ENCODE peak calls at places on chromosome 20, in seven cellular contexts. W is ELF-1; L is stimulated activated CD4-positive, alpha-beta T cell treated with anti-CD3 and anti-CD28 coated beads, Interleukin-4, amount 100 ng/mL, for 48 hours; Q is C1 segment of cervical spinal cord; Y is amniotic epithelial cell; H is pancreas; A is CMK. K is an unnamed sample.
A peak's percentile ranks its signal among the peaks of the same experiment; 100 is the strongest.

GRCh38 chr20:56627122-56628014 is 1.7 kb upstream of the TFAP2C start:
- DNase-seq in W (peak; percentile 56), L (no peak), Q (no peak), Y (no peak), H (no peak), A (no peak), K (no peak)

GRCh38 chr20:53984781-53985518 is 85.4 kb downstream of the BCAS1 start:
- DNase-seq in W (no peak), L (no peak), Q (no peak), Y (no peak), H (no peak), A (no peak), K (no peak)

GRCh38 chr20:62618622-62619529 is 23.4 kb upstream of the SLCO4A1 start:
- DNase-seq in W (no peak), L (no peak), Q (peak; percentile 18), Y (no peak), H (no peak), A (no peak), K (no peak)

GRCh38 chr20:54131675-54132611 is 41.8 kb downstream of the CYP24A1 start:
- DNase-seq in W (peak; percentile 12), L (no peak), Q (no peak), Y (peak; percentile 51), H (no peak), A (no peak), K (no peak)

GRCh38 chr20:59159091-59159821 is 4.4 kb upstream of the ZNF831 start:
- DNase-seq in W (peak; percentile 36), L (no peak), Q (no peak), Y (no peak), H (no peak), A (no peak), K (no peak)

GRCh38 chr20:34022154-34022842 is 28.6 kb downstream of the RALY start:
- DNase-seq in W (no peak), L (no peak), Q (no peak), Y (peak; percentile 24), H (no peak), A (no peak), K (peak; percentile 58)

GRCh38 chr20:62875419-62876355 is 14.1 kb upstream of the TCFL5 start:
- DNase-seq in W (peak; percentile 94), L (no peak), Q (peak; percentile 66), Y (peak; percentile 87), H (peak; percentile 60), A (no peak), K (no peak)

GRCh38 chr20:24052599-24053275 is 64.2 kb upstream of the GGTLC1 start:
- DNase-seq in W (no peak), L (no peak), Q (no peak), Y (no peak), H (no peak), A (no peak), K (no peak)

GRCh38 chr20:4513720-4514119 is 208.0 kb upstream of the PRND start:
- DNase-seq in W (no peak), L (no peak), Q (no peak), Y (peak; percentile 86), H (no peak), A (no peak), K (no peak)

GRCh38 chr20:31869942-31870702 is at the start of the genes DUSP15 and TTLL9:
- DNase-seq in W (peak; percentile 40), L (no peak), Q (peak; percentile 86), Y (no peak), H (peak; percentile 40), A (no peak), K (no peak)

GRCh38 chr20:13898012-13898612 is 92.3 kb downstream of the SEL1L2 start:
- DNase-seq in W (no peak), L (no peak), Q (no peak), Y (no peak), H (no peak), A (no peak), K (no peak)

GRCh38 chr20:64129146-64129782 is 21.9 kb upstream of the NPBWR2 start:
- DNase-seq in W (no peak), L (no peak), Q (no peak), Y (no peak), H (no peak), A (no peak), K (no peak)

GRCh38 chr20:46820682-46821081 is 74.0 kb upstream of the EYA2 start:
- DNase-seq in W (no peak), L (no peak), Q (no peak), Y (no peak), H (no peak), A (no peak), K (no peak)

GRCh38 chr20:6665621-6666345 is 101.7 kb upstream of the BMP2 start:
- DNase-seq in W (peak; percentile 58), L (no peak), Q (no peak), Y (no peak), H (no peak), A (no peak), K (no peak)

GRCh38 chr20:25987073-25987927 is 290.6 kb upstream of the ZNF337 start:
- DNase-seq in W (peak; percentile 86), L (peak; percentile 45), Q (peak; percentile 54), Y (no peak), H (peak; percentile 50), A (no peak), K (peak; percentile 29)

GRCh38 chr20:52552181-52552872 is 360.7 kb upstream of the ZFP64 start:
- DNase-seq in W (no peak), L (no peak), Q (no peak), Y (peak; percentile 65), H (no peak), A (no peak), K (no peak)

GRCh38 chr20:30811896-30812671 is 445.4 kb upstream of the DEFB115 start:
- DNase-seq in W (peak; percentile 60), L (no peak), Q (peak; percentile 12), Y (peak; percentile 51), H (no peak), A (no peak), K (no peak)

GRCh38 chr20:12575352-12576095 is 433.2 kb upstream of the SPTLC3 start:
- DNase-seq in W (peak; percentile 11), L (no peak), Q (no peak), Y (peak; percentile 45), H (peak; percentile 65), A (no peak), K (no peak)

GRCh38 chr20:63409834-63410435 is 48.8 kb upstream of the CHRNA4 start:
- DNase-seq in W (no peak), L (no peak), Q (no peak), Y (no peak), H (peak; percentile 25), A (no peak), K (no peak)

GRCh38 chr20:57291003-57291402 is 24.6 kb upstream of the BMP7 start:
- DNase-seq in W (no peak), L (no peak), Q (no peak), Y (no peak), H (no peak), A (no peak), K (no peak)

GRCh38 chr20:11810316-11811130 is 107.2 kb upstream of the BTBD3 start:
- DNase-seq in W (no peak), L (no peak), Q (no peak), Y (peak; percentile 76), H (no peak), A (no peak), K (no peak)

GRCh38 chr20:2942439-2942838 is 69.2 kb downstream of the PTPRA start:
- DNase-seq in W (no peak), L (no peak), Q (no peak), Y (peak; percentile 22), H (no peak), A (no peak), K (no peak)

GRCh38 chr20:57080796-57081195 is 185.6 kb downstream of the BMP7 start:
- DNase-seq in W (no peak), L (no peak), Q (no peak), Y (no peak), H (no peak), A (no peak), K (no peak)

GRCh38 chr20:50921055-50921454 is 10.2 kb downstream of the ADNP start:
- DNase-seq in W (no peak), L (no peak), Q (no peak), Y (peak; percentile 33), H (no peak), A (no peak), K (no peak)

GRCh38 chr20:56513807-56514150 is 10.8 kb upstream of the FAM209A start:
- DNase-seq in W (no peak), L (no peak), Q (no peak), Y (no peak), H (no peak), A (no peak), K (no peak)

GRCh38 chr20:36604952-36605308 is 649 bp upstream of the RAB5IF start:
- DNase-seq in W (no peak), L (no peak), Q (peak; percentile 60), Y (no peak), H (peak; percentile 43), A (peak; percentile 59), K (peak; percentile 72)

GRCh38 chr20:35768731-35769664 is 2.8 kb upstream of the PHF20 start:
- DNase-seq in W (peak; percentile 93), L (peak; percentile 48), Q (peak; percentile 87), Y (peak; percentile 98), H (peak; percentile 88), A (peak; percentile 66), K (no peak)

GRCh38 chr20:51131806-51132205 is 108.9 kb upstream of the KCNG1 start:
- DNase-seq in W (no peak), L (no peak), Q (no peak), Y (no peak), H (no peak), A (no peak), K (no peak)

GRCh38 chr20:50491926-50492634 is 18.1 kb upstream of the PTPN1 start:
- DNase-seq in W (no peak), L (no peak), Q (no peak), Y (peak; percentile 94), H (no peak), A (no peak), K (no peak)

GRCh38 chr20:63235399-63235983 is at the start of gene BIRC7:
- DNase-seq in W (peak; percentile 32), L (no peak), Q (no peak), Y (peak; percentile 14), H (no peak), A (no peak), K (no peak)

GRCh38 chr20:37567331-37567665 is 39.6 kb upstream of the BLCAP start:
- DNase-seq in W (no peak), L (no peak), Q (no peak), Y (no peak), H (no peak), A (no peak), K (no peak)

GRCh38 chr20:63594043-63594561 is 20.1 kb upstream of the HELZ2 start:
- DNase-seq in W (no peak), L (no peak), Q (no peak), Y (no peak), H (no peak), A (no peak), K (no peak)

GRCh38 chr20:43442310-43442880 is 15.3 kb upstream of the SRSF6 start:
- DNase-seq in W (peak; percentile 70), L (no peak), Q (no peak), Y (no peak), H (no peak), A (no peak), K (no peak)

GRCh38 chr20:36367907-36368306 is 61.8 kb downstream of the DLGAP4 start:
- DNase-seq in W (no peak), L (no peak), Q (no peak), Y (no peak), H (no peak), A (no peak), K (no peak)